ENCODE peak calls at places on chromosome 16, in seven cellular contexts. One of them, this sample, is unnamed.

GRCh38 chr16:67391424-67392300 is 1.6 kb downstream of the TPPP3 start:
- DNase-seq in fibroblast of pulmonary artery: no peak
- DNase-seq in epithelial cell of esophagus: no peak
- DNase-seq in testis: no peak
- DNase-seq in CD8-positive, alpha-beta T cell: no peak
- DNase-seq in A673: no peak
- DNase-seq in H1: no peak
- DNase-seq in this sample: no peak

GRCh38 chr16:17397499-17397891 is 73.3 kb downstream of the XYLT1 start:
- DNase-seq in epithelial cell of esophagus: no peak
- DNase-seq in CD8-positive, alpha-beta T cell: no peak
- DNase-seq in H1: no peak
- DNase-seq in testis: no peak
- DNase-seq in fibroblast of pulmonary artery: peak
- DNase-seq in A673: no peak
- DNase-seq in this sample: no peak

GRCh38 chr16:89924298-89924924 is 1.3 kb downstream of the TUBB3 start:
- DNase-seq in H1: peak
- DNase-seq in testis: no peak
- DNase-seq in fibroblast of pulmonary artery: peak
- DNase-seq in epithelial cell of esophagus: peak
- DNase-seq in A673: peak
- DNase-seq in CD8-positive, alpha-beta T cell: peak
- DNase-seq in this sample: no peak

GRCh38 chr16:58494981-58495860 is 4.7 kb upstream of the NDRG4 start:
- DNase-seq in fibroblast of pulmonary artery: peak
- DNase-seq in H1: no peak
- DNase-seq in CD8-positive, alpha-beta T cell: peak
- DNase-seq in testis: peak
- DNase-seq in epithelial cell of esophagus: peak
- DNase-seq in A673: peak
- DNase-seq in this sample: no peak

GRCh38 chr16:9072806-9073341 is 18.6 kb upstream of the HAPSTR1 start:
- DNase-seq in epithelial cell of esophagus: peak
- DNase-seq in fibroblast of pulmonary artery: peak
- DNase-seq in CD8-positive, alpha-beta T cell: no peak
- DNase-seq in A673: no peak
- DNase-seq in H1: no peak
- DNase-seq in testis: no peak
- DNase-seq in this sample: no peak

GRCh38 chr16:80743772-80744171 is 60.6 kb downstream of the CDYL2 start:
- DNase-seq in fibroblast of pulmonary artery: no peak
- DNase-seq in H1: no peak
- DNase-seq in testis: no peak
- DNase-seq in epithelial cell of esophagus: no peak
- DNase-seq in A673: no peak
- DNase-seq in CD8-positive, alpha-beta T cell: no peak
- DNase-seq in this sample: no peak

GRCh38 chr16:31513126-31513525 is 4.9 kb upstream of the RUSF1 start:
- DNase-seq in testis: no peak
- DNase-seq in fibroblast of pulmonary artery: peak
- DNase-seq in epithelial cell of esophagus: peak
- DNase-seq in H1: no peak
- DNase-seq in A673: no peak
- DNase-seq in CD8-positive, alpha-beta T cell: no peak
- DNase-seq in this sample: no peak

GRCh38 chr16:57134982-57135381 is 42.6 kb downstream of the CPNE2 start:
- DNase-seq in H1: no peak
- DNase-seq in epithelial cell of esophagus: peak
- DNase-seq in fibroblast of pulmonary artery: no peak
- DNase-seq in CD8-positive, alpha-beta T cell: peak
- DNase-seq in testis: no peak
- DNase-seq in A673: no peak
- DNase-seq in this sample: no peak

GRCh38 chr16:78916928-78917545 is 683.5 kb downstream of the MAF start:
- DNase-seq in H1: no peak
- DNase-seq in epithelial cell of esophagus: no peak
- DNase-seq in CD8-positive, alpha-beta T cell: no peak
- DNase-seq in A673: no peak
- DNase-seq in fibroblast of pulmonary artery: no peak
- DNase-seq in testis: no peak
- DNase-seq in this sample: no peak

GRCh38 chr16:24971718-24972117 is 43.5 kb downstream of the ARHGAP17 start:
- DNase-seq in H1: no peak
- DNase-seq in A673: no peak
- DNase-seq in fibroblast of pulmonary artery: no peak
- DNase-seq in testis: no peak
- DNase-seq in epithelial cell of esophagus: no peak
- DNase-seq in CD8-positive, alpha-beta T cell: no peak
- DNase-seq in this sample: no peak

GRCh38 chr16:51524555-51525373 is 373.7 kb upstream of the SALL1 start:
- DNase-seq in epithelial cell of esophagus: peak
- DNase-seq in H1: no peak
- DNase-seq in A673: peak
- DNase-seq in CD8-positive, alpha-beta T cell: no peak
- DNase-seq in testis: no peak
- DNase-seq in fibroblast of pulmonary artery: peak
- DNase-seq in this sample: no peak
- TF ChIP-seq CTCF in epithelial cell of esophagus: peak
- TF ChIP-seq CTCF in H1: no peak
- TF ChIP-seq CTCF in A673: peak
- TF ChIP-seq CTCF in CD8-positive, alpha-beta T cell: no peak
- TF ChIP-seq CTCF in testis: no peak
- TF ChIP-seq CTCF in fibroblast of pulmonary artery: no peak
- TF ChIP-seq CTCF in this sample: no peak

DNA sequence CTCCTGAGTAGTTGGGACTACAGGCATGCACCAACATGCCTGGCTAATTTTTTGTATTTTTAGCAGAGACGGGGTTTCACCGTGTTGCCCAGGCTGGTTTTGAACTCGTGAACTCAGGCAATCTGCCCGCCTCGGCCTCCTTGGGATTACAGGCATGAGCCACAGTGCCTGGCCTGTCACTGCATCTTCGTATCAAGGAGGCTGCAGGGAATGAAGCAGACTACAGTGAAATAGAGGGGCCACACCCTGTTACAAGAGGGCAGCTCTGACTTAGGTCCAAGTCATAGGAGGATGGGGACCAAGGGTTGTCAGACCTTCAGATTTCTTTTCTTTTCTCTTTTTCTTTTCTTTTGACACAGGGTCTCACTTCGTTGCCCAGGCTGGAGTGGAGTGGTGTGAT is 28.7 kb downstream of the FA2H start:
- DNase-seq in testis: no peak
- DNase-seq in epithelial cell of esophagus: no peak
- DNase-seq in A673: no peak
- DNase-seq in H1: no peak
- DNase-seq in fibroblast of pulmonary artery: no peak
- DNase-seq in CD8-positive, alpha-beta T cell: no peak
- DNase-seq in this sample: no peak
- TF ChIP-seq CTCF in testis: no peak
- TF ChIP-seq CTCF in epithelial cell of esophagus: no peak
- TF ChIP-seq CTCF in A673: no peak
- TF ChIP-seq CTCF in H1: no peak
- TF ChIP-seq CTCF in fibroblast of pulmonary artery: no peak
- TF ChIP-seq CTCF in CD8-positive, alpha-beta T cell: no peak
- TF ChIP-seq CTCF in this sample: no peak

GRCh38 chr16:62929593-62929992 is 893.4 kb upstream of the CDH8 start:
- DNase-seq in fibroblast of pulmonary artery: no peak
- DNase-seq in H1: no peak
- DNase-seq in A673: no peak
- DNase-seq in CD8-positive, alpha-beta T cell: no peak
- DNase-seq in epithelial cell of esophagus: no peak
- DNase-seq in testis: no peak
- DNase-seq in this sample: no peak

DNA sequence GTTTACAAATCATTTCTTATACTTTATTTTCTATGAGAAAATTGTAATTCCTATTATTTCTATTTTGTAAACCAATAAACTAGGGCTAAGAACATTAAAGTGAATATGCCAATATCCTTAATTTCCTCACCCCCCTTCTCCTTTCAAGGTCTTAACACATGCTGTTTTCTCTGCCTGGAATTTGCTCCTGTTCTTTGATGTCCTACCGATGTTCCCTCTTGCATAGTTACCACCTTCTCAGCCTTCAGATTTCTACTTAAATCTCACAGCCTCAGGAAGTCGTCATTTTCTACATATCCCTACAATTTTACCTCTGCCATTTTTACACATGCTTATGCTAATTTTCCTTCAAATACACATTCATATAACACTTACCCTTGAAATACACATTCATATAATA is 890.9 kb upstream of the CDH8 start:
- DNase-seq in fibroblast of pulmonary artery: no peak
- DNase-seq in A673: no peak
- DNase-seq in testis: no peak
- DNase-seq in CD8-positive, alpha-beta T cell: no peak
- DNase-seq in H1: no peak
- DNase-seq in epithelial cell of esophagus: no peak
- DNase-seq in this sample: no peak
- TF ChIP-seq CTCF in fibroblast of pulmonary artery: no peak
- TF ChIP-seq CTCF in A673: no peak
- TF ChIP-seq CTCF in testis: no peak
- TF ChIP-seq CTCF in CD8-positive, alpha-beta T cell: no peak
- TF ChIP-seq CTCF in H1: no peak
- TF ChIP-seq CTCF in epithelial cell of esophagus: no peak
- TF ChIP-seq CTCF in this sample: no peak

GRCh38 chr16:2475413-2476344 is 752 bp downstream of the TBC1D24 start:
- DNase-seq in testis: no peak
- DNase-seq in fibroblast of pulmonary artery: no peak
- DNase-seq in epithelial cell of esophagus: no peak
- DNase-seq in CD8-positive, alpha-beta T cell: peak
- DNase-seq in A673: peak
- DNase-seq in H1: no peak
- DNase-seq in this sample: no peak

GRCh38 chr16:2474877-2475412 is at the start of gene TBC1D24:
- DNase-seq in CD8-positive, alpha-beta T cell: peak
- DNase-seq in fibroblast of pulmonary artery: peak
- DNase-seq in H1: no peak
- DNase-seq in testis: peak
- DNase-seq in A673: peak
- DNase-seq in epithelial cell of esophagus: peak
- DNase-seq in this sample: peak

GRCh38 chr16:2472885-2473284 is 1.8 kb downstream of the NTN3 start:
- DNase-seq in testis: no peak
- DNase-seq in A673: no peak
- DNase-seq in H1: no peak
- DNase-seq in fibroblast of pulmonary artery: no peak
- DNase-seq in CD8-positive, alpha-beta T cell: no peak
- DNase-seq in epithelial cell of esophagus: no peak
- DNase-seq in this sample: no peak

GRCh38 chr16:2473425-2473926 is 1.5 kb upstream of the TBC1D24 start:
- DNase-seq in H1: no peak
- DNase-seq in epithelial cell of esophagus: no peak
- DNase-seq in testis: no peak
- DNase-seq in CD8-positive, alpha-beta T cell: no peak
- DNase-seq in A673: no peak
- DNase-seq in fibroblast of pulmonary artery: no peak
- DNase-seq in this sample: no peak

DNA sequence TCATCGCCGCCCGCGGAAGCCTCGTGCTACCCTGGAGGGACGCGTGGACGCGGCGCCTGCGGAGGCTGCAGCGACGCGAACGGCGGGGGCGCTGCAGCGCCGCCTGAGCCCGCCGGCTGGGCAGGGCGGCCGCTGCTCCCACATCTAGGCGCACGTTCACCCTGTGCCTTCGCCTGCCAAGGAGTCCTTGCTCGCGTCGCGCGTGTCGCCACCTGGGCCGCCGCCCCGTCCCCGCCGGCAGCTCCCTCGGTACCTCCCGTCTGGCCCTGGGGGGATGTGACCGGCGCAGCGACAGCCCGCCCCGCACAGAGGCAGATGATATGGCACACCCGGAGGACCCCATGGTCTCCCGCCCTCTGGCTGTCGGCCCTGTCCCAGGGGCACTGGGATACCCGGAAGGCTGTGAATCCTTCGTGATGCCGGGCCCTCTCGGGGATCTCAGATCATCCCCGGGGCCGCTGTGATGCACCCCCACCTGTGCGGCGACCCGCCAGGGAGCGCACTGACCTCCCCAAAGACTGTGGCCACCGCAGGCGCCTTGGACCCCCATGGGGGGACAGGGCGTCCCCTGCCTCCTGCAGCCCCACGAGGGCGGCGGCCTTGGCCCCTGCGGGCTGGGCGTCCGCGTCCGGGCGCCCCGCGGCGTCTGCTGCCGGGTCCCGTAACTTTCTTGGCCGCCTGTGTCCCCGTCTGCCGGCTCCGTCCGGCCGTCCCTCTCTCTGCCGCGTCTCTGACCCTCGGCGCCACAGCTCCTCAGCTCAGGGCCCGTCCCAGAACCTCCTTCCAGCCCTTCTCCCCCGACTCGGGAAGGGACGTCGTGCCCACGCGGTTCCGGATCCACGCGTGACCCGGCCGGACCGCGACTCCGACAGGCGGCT is 689 bp upstream of the TBC1D24 start:
- DNase-seq in A673: peak
- DNase-seq in CD8-positive, alpha-beta T cell: peak
- DNase-seq in epithelial cell of esophagus: peak
- DNase-seq in testis: peak
- DNase-seq in H1: no peak
- DNase-seq in fibroblast of pulmonary artery: peak
- DNase-seq in this sample: peak
- TF ChIP-seq CTCF in A673: peak
- TF ChIP-seq CTCF in CD8-positive, alpha-beta T cell: peak
- TF ChIP-seq CTCF in epithelial cell of esophagus: no peak
- TF ChIP-seq CTCF in testis: no peak
- TF ChIP-seq CTCF in H1: peak
- TF ChIP-seq CTCF in fibroblast of pulmonary artery: no peak
- TF ChIP-seq CTCF in this sample: peak

GRCh38 chr16:65268331-65268730 is 146.5 kb upstream of the CDH11 start:
- DNase-seq in CD8-positive, alpha-beta T cell: no peak
- DNase-seq in epithelial cell of esophagus: no peak
- DNase-seq in testis: no peak
- DNase-seq in fibroblast of pulmonary artery: peak
- DNase-seq in A673: no peak
- DNase-seq in H1: no peak
- DNase-seq in this sample: no peak
- TF ChIP-seq CTCF in CD8-positive, alpha-beta T cell: no peak
- TF ChIP-seq CTCF in epithelial cell of esophagus: no peak
- TF ChIP-seq CTCF in testis: no peak
- TF ChIP-seq CTCF in fibroblast of pulmonary artery: no peak
- TF ChIP-seq CTCF in A673: no peak
- TF ChIP-seq CTCF in H1: no peak
- TF ChIP-seq CTCF in this sample: no peak

GRCh38 chr16:16071631-16072244 is 122.3 kb downstream of the ABCC1 start:
- DNase-seq in fibroblast of pulmonary artery: peak
- DNase-seq in testis: peak
- DNase-seq in CD8-positive, alpha-beta T cell: no peak
- DNase-seq in epithelial cell of esophagus: no peak
- DNase-seq in H1: no peak
- DNase-seq in A673: no peak
- DNase-seq in this sample: no peak

GRCh38 chr16:16076400-16076901 is 127.0 kb downstream of the ABCC1 start:
- DNase-seq in H1: no peak
- DNase-seq in epithelial cell of esophagus: no peak
- DNase-seq in A673: no peak
- DNase-seq in testis: no peak
- DNase-seq in CD8-positive, alpha-beta T cell: no peak
- DNase-seq in fibroblast of pulmonary artery: no peak
- DNase-seq in this sample: no peak

GRCh38 chr16:16075463-16076399 is 126.3 kb downstream of the ABCC1 start:
- DNase-seq in epithelial cell of esophagus: no peak
- DNase-seq in H1: no peak
- DNase-seq in CD8-positive, alpha-beta T cell: no peak
- DNase-seq in testis: peak
- DNase-seq in fibroblast of pulmonary artery: no peak
- DNase-seq in A673: no peak
- DNase-seq in this sample: no peak

GRCh38 chr16:16073884-16074781 is 124.7 kb downstream of the ABCC1 start:
- DNase-seq in A673: no peak
- DNase-seq in CD8-positive, alpha-beta T cell: no peak
- DNase-seq in epithelial cell of esophagus: no peak
- DNase-seq in fibroblast of pulmonary artery: peak
- DNase-seq in H1: peak
- DNase-seq in testis: peak
- DNase-seq in this sample: no peak
- TF ChIP-seq CTCF in A673: no peak
- TF ChIP-seq CTCF in CD8-positive, alpha-beta T cell: no peak
- TF ChIP-seq CTCF in epithelial cell of esophagus: no peak
- TF ChIP-seq CTCF in fibroblast of pulmonary artery: no peak
- TF ChIP-seq CTCF in H1: no peak
- TF ChIP-seq CTCF in testis: no peak
- TF ChIP-seq CTCF in this sample: no peak